ENCODE peak calls at places on chromosomes 4 and X, in four cellular contexts. W is activated T-cell treated with anti-CD3 and anti-CD28 coated beads, Interleukin-2, amount 50 U/mL, for 72 hours; G is SK-N-SH treated with all-trans-retinoic acid at 6 μM for 48 hours; V is activated naive CD8-positive, alpha-beta T cell treated with anti-CD3 and anti-CD28 coated beads, Interleukin-2, amount 10 ng/mL, durations not matched to agents 7 days and 5 days. K is an unnamed sample.

GRCh38 chrX:10447577-10448214 is 172.7 kb downstream of the MID1 start:
- ATAC-seq in W (no peak), G (no peak), V (no peak), K (no peak)

GRCh38 chr4:119977546-119977945 is 89.1 kb downstream of the MAD2L1 start:
- ATAC-seq in W (no peak), G (no peak), V (no peak), K (no peak)

GRCh38 chrX:34559325-34559724 is 97.8 kb downstream of the TMEM47 start:
- ATAC-seq in W (no peak), G (no peak), V (peak), K (no peak)

GRCh38 chrX:33434256-33435092 is 223.1 kb upstream of the DMD start:
- ATAC-seq in W (no peak), G (peak), V (no peak), K (no peak)

GRCh38 chr4:71209161-71209560 is 129.7 kb upstream of the SLC4A4 start:
- ATAC-seq in W (no peak), G (no peak), V (no peak), K (no peak)

GRCh38 chrX:41384041-41384705 is 50.2 kb downstream of the DDX3X start:
- ATAC-seq in W (peak), G (peak), V (no peak), K (no peak)

GRCh38 chrX:53395605-53396298 is 26.7 kb downstream of the SMC1A start:
- ATAC-seq in W (no peak), G (peak), V (no peak), K (no peak)

GRCh38 chr4:185554243-185555126 is 19.2 kb upstream of the PDLIM3 start:
- ATAC-seq in W (no peak), G (no peak), V (no peak), K (no peak)

GRCh38 chr4:60723796-60724195 is 476.3 kb upstream of the ADGRL3 start:
- ATAC-seq in W (no peak), G (peak), V (no peak), K (no peak)

GRCh38 chr4:87575408-87575807 is 32.9 kb upstream of the DSPP start:
- ATAC-seq in W (peak), G (no peak), V (no peak), K (no peak)

GRCh38 chr4:25524616-25525146 is 131.0 kb upstream of the SLC34A2 start:
- ATAC-seq in W (no peak), G (no peak), V (no peak), K (no peak)

GRCh38 chrX:131792789-131793462 is 230.2 kb upstream of the STK26 start:
- ATAC-seq in W (no peak), G (peak), V (no peak), K (no peak)

GRCh38 chr4:3284734-3285557 is 7.9 kb upstream of the RGS12 start:
- ATAC-seq in W (no peak), G (no peak), V (no peak), K (no peak)

K was measured in stimulated activated memory B cell treated with anti-CD40 and anti-IgM and Interleukin-4, amounts not matched to agents 10 μg/mL and 1 μg/mL and 100 μg/mL, for 72 hours.